ENCODE peak calls at places on chromosomes 3 and 15, in nine cellular contexts. C is upper lobe of right lung, N is adrenal gland, J is astrocyte of the spinal cord, K is ovary, O is mucosa of descending colon, D is GM06990, X is GM23338, Y is lower leg skin. G is an unnamed sample.

GRCh38 chr15:62125763-62126162 is 39.3 kb downstream of the C2CD4B start:
- DNase-seq in C (no peak), D (no peak), O (peak), N (peak), K (no peak), J (no peak), X (no peak), Y (no peak), G (peak)

GRCh38 chr3:55169608-55170010 is 241.8 kb upstream of the LRTM1 start:
- DNase-seq in X (no peak), J (peak), O (no peak), D (no peak), Y (no peak), C (no peak), K (no peak), N (no peak), G (no peak)

GRCh38 chr3:62238003-62238402 is 135.3 kb downstream of the FEZF2 start:
- DNase-seq in Y (no peak), N (no peak), C (no peak), J (no peak), O (no peak), D (peak), X (no peak), K (no peak), G (no peak)

GRCh38 chr15:43230640-43231115 is 9.9 kb upstream of the EPB42 start:
- DNase-seq in X (no peak), C (no peak), O (no peak), D (no peak), J (no peak), N (peak), Y (no peak), K (no peak), G (no peak)

GRCh38 chr3:158330820-158331219 is 220.9 kb downstream of the RSRC1 start:
- DNase-seq in C (no peak), O (no peak), D (no peak), X (no peak), Y (no peak), N (no peak), J (no peak), K (no peak), G (no peak)

GRCh38 chr15:67444100-67444499 is 76.8 kb upstream of the C15orf61 start:
- DNase-seq in N (no peak), D (no peak), O (no peak), J (no peak), K (no peak), Y (no peak), C (no peak), X (no peak), G (no peak)

GRCh38 chr3:66407281-66408218 is 93.3 kb downstream of the LRIG1 start:
- DNase-seq in D (peak), N (peak), K (peak), O (peak), X (peak), J (peak), C (peak), Y (peak), G (peak)

GRCh38 chr3:11799777-11800176 is 46.9 kb downstream of the TAMM41 start:
- DNase-seq in N (no peak), X (no peak), J (no peak), C (no peak), O (no peak), K (no peak), D (no peak), Y (no peak), G (no peak)

GRCh38 chr3:155701882-155702465 is 42.9 kb downstream of the PLCH1 start:
- DNase-seq in X (peak), O (no peak), C (no peak), D (no peak), K (no peak), J (peak), Y (no peak), N (no peak), G (no peak)

GRCh38 chr3:119145500-119146167 is at the start of gene TEX55:
- DNase-seq in K (no peak), Y (peak), N (no peak), X (peak), O (peak), J (peak), D (no peak), C (peak), G (no peak)

GRCh38 chr15:72902245-72902928 is 118.8 kb upstream of the ADPGK start:
- DNase-seq in Y (no peak), O (peak), C (no peak), X (no peak), D (no peak), J (peak), N (peak), K (peak), G (peak)

GRCh38 chr15:25368855-25369254 is 70.0 kb downstream of the UBE3A start:
- DNase-seq in D (no peak), J (peak), Y (no peak), X (no peak), N (no peak), O (no peak), C (no peak), K (no peak), G (no peak)

GRCh38 chr15:67700023-67700422 is 125.3 kb upstream of the SKOR1 start:
- DNase-seq in K (no peak), X (no peak), N (no peak), C (no peak), J (no peak), O (no peak), D (no peak), Y (no peak), G (no peak)

GRCh38 chr3:141414800-141415462 is 46.6 kb downstream of the ZBTB38 start:
- DNase-seq in Y (no peak), K (no peak), D (no peak), O (no peak), J (peak), N (no peak), C (no peak), X (no peak), G (no peak)

GRCh38 chr15:68305420-68305871 is 27.9 kb downstream of the FEM1B start:
- DNase-seq in N (peak), D (no peak), C (no peak), K (no peak), O (no peak), J (no peak), Y (peak), X (no peak), G (no peak)

GRCh38 chr15:48604567-48604966 is 40.9 kb downstream of the FBN1 start:
- DNase-seq in K (no peak), Y (no peak), O (no peak), C (no peak), N (no peak), J (no peak), X (no peak), D (no peak), G (no peak)

GRCh38 chr3:158791259-158791920 is 10.5 kb upstream of the MFSD1 start:
- DNase-seq in C (no peak), N (no peak), K (no peak), J (peak), Y (no peak), D (peak), O (peak), X (peak), G (no peak)

GRCh38 chr15:96728591-96728990 is 398.1 kb downstream of the NR2F2 start:
- DNase-seq in Y (no peak), X (no peak), J (no peak), C (no peak), K (no peak), N (no peak), O (no peak), D (no peak), G (no peak)

GRCh38 chr3:16512435-16513140 is 911 bp downstream of the RFTN1 start:
- DNase-seq in N (peak), C (peak), O (peak), X (peak), D (peak), J (peak), K (peak), Y (peak), G (peak)

GRCh38 chr3:37703633-37704032 is 158.0 kb upstream of the CTDSPL start:
- DNase-seq in Y (no peak), J (peak), O (no peak), D (no peak), K (no peak), X (no peak), N (peak), C (no peak), G (no peak)

GRCh38 chr3:18499256-18499655 is 74.1 kb upstream of the SATB1 start:
- DNase-seq in N (no peak), X (no peak), O (no peak), J (no peak), Y (no peak), D (peak), C (no peak), K (no peak), G (no peak)

GRCh38 chr3:141346839-141347238 is 21.5 kb upstream of the ZBTB38 start:
- DNase-seq in X (no peak), D (no peak), K (no peak), O (no peak), C (no peak), J (no peak), Y (no peak), N (no peak), G (no peak)

GRCh38 chr3:53712817-53713388 is 133.3 kb downstream of the CHDH start:
- DNase-seq in C (no peak), J (no peak), O (no peak), N (no peak), D (peak), X (no peak), K (no peak), Y (peak), G (no peak)

GRCh38 chr15:70827721-70828120 is 26.2 kb downstream of the LARP6 start:
- DNase-seq in X (no peak), J (no peak), C (no peak), K (no peak), O (no peak), N (peak), D (no peak), Y (no peak), G (no peak)

GRCh38 chr3:2735392-2735894 is 374.7 kb downstream of the IL5RA start:
- DNase-seq in O (no peak), D (peak), Y (no peak), J (no peak), K (no peak), X (no peak), C (no peak), N (no peak), G (no peak)

DNA sequence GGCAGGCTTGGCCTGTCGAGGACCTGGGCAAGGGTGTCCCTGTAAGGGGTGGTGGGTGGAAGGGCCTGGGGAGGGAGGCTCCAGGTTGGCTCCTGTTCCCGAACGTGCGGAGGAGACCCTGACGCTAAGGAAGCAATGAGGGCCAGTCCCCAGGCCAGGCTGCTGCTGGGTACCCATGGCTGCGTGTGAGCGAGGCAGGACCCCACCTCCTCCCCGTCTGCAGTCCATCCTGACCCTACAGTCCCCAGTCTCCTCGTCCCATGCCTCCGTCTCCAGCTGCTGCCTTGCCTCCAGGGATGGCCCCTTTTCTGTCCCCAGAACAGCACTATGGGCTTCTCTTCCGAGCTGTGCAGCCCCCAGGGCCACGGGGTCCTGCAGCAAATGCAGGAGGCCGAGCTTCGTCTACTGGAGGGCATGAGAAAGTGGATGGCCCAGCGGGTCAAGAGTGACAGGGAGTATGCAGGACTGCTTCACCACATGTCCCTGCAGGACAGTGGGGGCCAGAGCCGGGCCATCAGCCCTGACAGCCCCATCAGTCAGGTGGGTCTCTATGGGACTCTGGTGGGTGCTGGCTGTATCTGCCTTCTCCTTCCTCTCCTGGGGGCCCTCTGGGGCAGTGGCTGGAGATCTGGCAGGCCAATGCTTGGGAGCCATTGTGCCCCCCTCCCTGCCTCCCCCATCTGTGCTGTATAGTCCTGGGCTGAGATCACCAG is 571 bp downstream of the FES start:
- DNase-seq in J (no peak), Y (no peak), C (no peak), D (peak), N (no peak), O (no peak), X (no peak), K (no peak), G (no peak)
- H3K4me3 ChIP-seq in J (peak), Y (peak), C (peak), D (peak), N (peak), O (no peak), X (peak), K (peak), G (peak)

GRCh38 chr15:52112203-52112750 is 298 bp downstream of the BCL2L10 start:
- DNase-seq in O (peak), Y (peak), C (peak), K (peak), X (peak), N (no peak), D (peak), J (no peak), G (no peak)
- H3K4me3 ChIP-seq in O (peak), Y (no peak), C (peak), K (peak), X (peak), N (peak), D (peak), J (peak), G (no peak)

DNA sequence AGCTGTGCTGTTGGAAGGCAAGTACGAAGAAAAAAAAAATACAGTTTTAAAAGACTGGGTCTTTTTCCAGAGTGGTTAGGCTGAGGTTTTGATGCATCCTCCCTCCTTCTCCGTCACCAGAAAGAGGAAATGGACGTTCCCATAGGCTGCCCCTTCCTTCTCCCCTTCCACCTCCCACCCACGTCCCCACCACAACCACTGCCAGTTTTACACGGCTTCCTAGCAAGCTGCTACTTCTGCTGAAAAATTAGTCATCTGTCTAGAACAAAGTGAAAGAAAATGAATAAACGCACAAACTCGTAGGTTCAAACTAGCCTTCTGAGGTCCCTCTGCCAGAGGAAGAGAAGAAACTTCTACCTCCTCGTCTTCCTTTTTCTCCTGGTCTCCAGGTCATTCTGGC is 71.6 kb upstream of the RPL35A start:
- DNase-seq in Y (no peak), D (no peak), O (no peak), N (no peak), J (no peak), X (no peak), C (peak), K (no peak), G (peak)
- H3K4me3 ChIP-seq in Y (no peak), D (no peak), O (no peak), N (no peak), J (no peak), X (no peak), C (no peak), K (no peak), G (no peak)

GRCh38 chr3:44729384-44729910 is at the start of gene ZNF501:
- DNase-seq in X (peak), C (peak), D (peak), Y (peak), J (peak), K (peak), O (peak), N (peak), G (peak)
- H3K4me3 ChIP-seq in X (peak), C (peak), D (peak), Y (peak), J (peak), K (peak), O (peak), N (peak), G (peak)

DNA sequence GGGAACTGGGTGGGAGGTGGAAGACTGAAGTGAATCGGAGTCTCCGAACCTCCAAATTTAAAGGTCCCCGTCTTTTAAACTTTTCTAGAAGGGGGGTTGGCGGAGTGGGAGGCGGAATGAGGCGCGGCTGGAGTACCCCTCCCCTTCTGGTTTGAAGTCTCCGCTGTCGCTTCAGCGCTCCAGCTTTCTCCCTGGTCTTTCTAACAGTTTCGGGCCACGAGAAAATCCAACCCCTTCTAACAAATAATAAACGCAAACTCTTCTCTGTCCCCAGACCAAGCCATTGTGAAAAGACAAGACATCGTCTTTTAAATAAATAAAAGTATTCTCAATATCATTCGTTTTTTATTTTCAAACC is 2.5 kb upstream of the MECOM start:
- DNase-seq in C (no peak), N (no peak), J (no peak), Y (no peak), K (no peak), X (peak), O (no peak), D (no peak), G (no peak)
- H3K4me3 ChIP-seq in C (peak), N (no peak), J (no peak), Y (no peak), K (no peak), X (peak), O (no peak), D (no peak), G (no peak)

GRCh38 chr3:23115171-23115877 is 87.8 kb upstream of the UBE2E2 start:
- DNase-seq in D (no peak), N (no peak), X (no peak), O (no peak), J (no peak), K (no peak), C (no peak), Y (no peak), G (no peak)
- H3K4me3 ChIP-seq in D (no peak), N (no peak), X (no peak), O (no peak), J (no peak), K (no peak), C (no peak), Y (no peak), G (no peak)

DNA sequence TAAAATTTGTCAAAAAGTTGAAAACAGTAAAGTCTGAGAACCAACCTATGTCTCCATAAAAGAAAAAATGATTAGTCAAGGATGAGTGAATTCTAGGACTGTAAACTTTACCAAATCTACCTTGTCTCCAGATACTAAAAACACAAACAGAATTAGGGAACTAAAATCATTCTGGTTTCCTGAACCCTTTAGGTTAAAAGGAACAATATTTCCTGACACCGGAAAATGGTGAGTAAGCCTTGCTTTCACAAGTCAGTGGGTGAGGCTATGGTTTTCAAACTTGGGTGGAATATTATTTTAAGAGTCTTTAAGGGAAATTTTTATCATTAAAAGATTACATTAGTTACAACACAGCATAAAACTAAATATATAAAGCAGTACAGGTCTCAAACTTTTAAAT is 2.4 kb downstream of the SLC12A6 start:
- DNase-seq in O (no peak), K (no peak), C (no peak), Y (no peak), J (no peak), X (no peak), D (peak), N (no peak), G (no peak)
- H3K4me3 ChIP-seq in O (no peak), K (no peak), C (peak), Y (no peak), J (no peak), X (no peak), D (peak), N (peak), G (no peak)

GRCh38 chr3:71684046-71684730 is 41.0 kb downstream of the EIF4E3 start:
- DNase-seq in O (no peak), Y (no peak), C (no peak), J (no peak), D (no peak), K (no peak), N (no peak), X (no peak), G (no peak)

GRCh38 chr3:71685686-71686085 is 39.5 kb downstream of the EIF4E3 start:
- DNase-seq in C (no peak), O (no peak), X (no peak), N (no peak), J (no peak), Y (no peak), K (no peak), D (no peak), G (no peak)

GRCh38 chr3:71681224-71681668 is 44.0 kb downstream of the EIF4E3 start:
- DNase-seq in Y (peak), K (peak), D (no peak), X (peak), O (peak), J (peak), C (peak), N (peak), G (peak)

GRCh38 chr3:71684752-71685151 is 40.5 kb downstream of the EIF4E3 start:
- DNase-seq in C (no peak), N (peak), J (peak), Y (no peak), O (no peak), K (peak), D (no peak), X (no peak), G (no peak)

GRCh38 chr3:71680588-71680987 is 44.6 kb downstream of the EIF4E3 start:
- DNase-seq in K (no peak), N (no peak), D (no peak), O (peak), X (no peak), J (peak), C (no peak), Y (no peak), G (no peak)
- H3K4me3 ChIP-seq in K (no peak), N (no peak), D (no peak), O (no peak), X (no peak), J (no peak), C (peak), Y (no peak), G (no peak)

G was measured in body of pancreas.